ENCODE peak calls at places on chromosomes 7 and 10, in seven cellular contexts. T is kidney glomerular epithelial cell, Z is GM12865, C is fibroblast of villous mesenchyme, H is aorta, D is body of pancreas, J is NCI-H774. A is an unnamed sample.

GRCh38 chr10:69416695-69417094 is at the start of gene TACR2:
- DNase-seq in C (no peak), D (no peak), J (no peak), Z (no peak), H (no peak), T (no peak), A (no peak)

GRCh38 chr7:42876182-42877068 is 35.4 kb downstream of the C7orf25 start:
- DNase-seq in C (peak; percentile 60), T (peak; percentile 53), J (no peak), D (peak; percentile 67), H (peak; percentile 58), Z (peak; percentile 61), A (peak; percentile 72)

GRCh38 chr10:33211123-33211878 is 123.2 kb downstream of the NRP1 start:
- DNase-seq in C (peak; percentile 94), H (peak; percentile 76), Z (peak; percentile 20), J (no peak), D (no peak), T (peak; percentile 24), A (no peak)

GRCh38 chr7:65960351-65961074 is 21.5 kb downstream of the GUSB start:
- DNase-seq in J (no peak), T (no peak), Z (no peak), C (no peak), H (no peak), D (no peak), A (no peak)

GRCh38 chr7:38716397-38716796 is 85.2 kb upstream of the AMPH start:
- DNase-seq in C (no peak), D (no peak), J (no peak), H (no peak), T (no peak), Z (no peak), A (no peak)

GRCh38 chr7:12716134-12716667 is 28.8 kb downstream of the ARL4A start:
- DNase-seq in J (no peak), T (no peak), Z (no peak), D (no peak), C (no peak), H (no peak), A (no peak)

GRCh38 chr10:90871279-90871760 is 454 bp upstream of the RPP30 start:
- DNase-seq in H (no peak), J (no peak), D (peak; percentile 26), C (peak; percentile 86), Z (peak; percentile 74), T (peak; percentile 39), A (peak; percentile 60)

GRCh38 chr7:148116954-148117353 is 473.6 kb upstream of the C7orf33 start:
- DNase-seq in H (no peak), Z (no peak), T (no peak), D (no peak), C (no peak), J (no peak), A (no peak)

GRCh38 chr10:93541402-93542357 is 24.8 kb upstream of the FFAR4 start:
- DNase-seq in Z (peak; percentile 17), H (peak; percentile 70), J (peak; percentile 7), T (peak; percentile 35), C (peak; percentile 40), D (peak; percentile 30), A (peak; percentile 43)

GRCh38 chr7:92834661-92835139 is 1.7 kb downstream of the CDK6 start:
- DNase-seq in Z (peak; percentile 22), J (no peak), D (peak; percentile 27), C (no peak), H (peak; percentile 52), T (no peak), A (peak; percentile 40)

GRCh38 chr7:135206887-135207738 is 4.2 kb downstream of the WDR91 start:
- DNase-seq in H (no peak), T (no peak), Z (peak; percentile 65), D (no peak), C (no peak), J (no peak), A (peak; percentile 64)

GRCh38 chr7:92056276-92056675 is 78.0 kb downstream of the CYP51A1 start:
- DNase-seq in H (no peak), C (peak; percentile 85), J (no peak), Z (no peak), D (no peak), T (no peak), A (no peak)

A was measured in GM13976.